ENCODE peak calls at places on chromosomes 4 and X, in nine cellular contexts. P, I, X, W, K, V, T, O and C are unnamed samples.
A peak's percentile ranks its signal among the peaks of the same experiment; 100 is the strongest.

GRCh38 chrX:137424679-137425078 is 141.2 kb upstream of the ZIC3 start:
- DNase-seq in I (no peak), X (no peak), P (no peak), W (no peak), O (no peak), K (no peak), T (no peak), V (no peak), C (no peak)

GRCh38 chrX:151386838-151387459 is 10.1 kb upstream of the VMA21 start:
- DNase-seq in V (no peak), O (no peak), I (no peak), K (no peak), T (no peak), X (no peak), P (no peak), W (no peak), C (peak; percentile 69)

GRCh38 chr4:78552398-78553396 is 1.1 kb downstream of the ANXA3 start:
- DNase-seq in O (no peak), K (no peak), P (no peak), V (no peak), W (no peak), X (no peak), I (no peak), T (no peak), C (no peak)

GRCh38 chrX:42414057-42414456 is 363.9 kb downstream of the PPP1R2C start:
- DNase-seq in I (no peak), W (no peak), V (no peak), K (no peak), P (no peak), O (no peak), T (no peak), X (no peak), C (no peak)

GRCh38 chrX:136259543-136259942 is 8.3 kb upstream of the MAP7D3 start:
- DNase-seq in P (no peak), O (no peak), I (no peak), X (no peak), T (no peak), W (peak; percentile 74), K (no peak), V (no peak), C (no peak)

GRCh38 chr4:82842593-82842992 is 44.0 kb upstream of the SCD5 start:
- DNase-seq in V (no peak), I (no peak), W (peak; percentile 59), O (no peak), X (no peak), K (peak; percentile 16), T (no peak), P (no peak), C (no peak)

GRCh38 chr4:2400841-2401609 is 17.4 kb downstream of the ZFYVE28 start:
- DNase-seq in T (no peak), W (no peak), P (no peak), I (no peak), O (no peak), X (no peak), V (no peak), K (no peak), C (no peak)

GRCh38 chr4:150242820-150243458 is 164.7 kb downstream of the DCLK2 start:
- DNase-seq in O (peak; percentile 9), I (no peak), T (no peak), K (peak; percentile 21), P (peak; percentile 53), X (peak; percentile 51), W (peak; percentile 64), V (no peak), C (no peak)

GRCh38 chr4:11954093-11954492 is 525.4 kb upstream of the HS3ST1 start:
- DNase-seq in V (no peak), P (no peak), I (no peak), W (no peak), K (peak; percentile 4), O (no peak), T (no peak), X (no peak), C (no peak)